ENCODE peak calls at places on chromosome X, in seven cellular contexts. V is prostate gland, D is HCT116, W is stomach, T is suprapubic skin, H is upper lobe of left lung, C is endothelial cell of umbilical vein. P is an unnamed sample.

GRCh38 chrX:12138366-12139313 is at the start of gene FRMPD4:
- DNase-seq in V (no peak), T (no peak), D (no peak), C (no peak), H (no peak), W (no peak), P (peak; percentile 64)

GRCh38 chrX:10819973-10820372 is 199.6 kb upstream of the MID1 start:
- DNase-seq in W (no peak), C (no peak), D (no peak), V (no peak), T (no peak), H (no peak), P (no peak)

GRCh38 chrX:107710617-107711391 is 64.8 kb downstream of the TSC22D3 start:
- DNase-seq in C (peak; percentile 87), H (peak; percentile 64), V (no peak), W (no peak), D (peak; percentile 33), T (peak; percentile 64), P (peak; percentile 35)

GRCh38 chrX:8679572-8679971 is 52.4 kb downstream of the ANOS1 start:
- DNase-seq in C (no peak), H (peak; percentile 65), V (no peak), T (no peak), D (no peak), W (no peak), P (no peak)

GRCh38 chrX:38335382-38335781 is 8.1 kb upstream of the RPGR start:
- DNase-seq in W (no peak), C (no peak), V (no peak), H (no peak), T (no peak), D (no peak), P (no peak)

GRCh38 chrX:109635151-109635550 is 10.2 kb upstream of the KCNE5 start:
- DNase-seq in T (no peak), V (no peak), W (no peak), H (no peak), C (peak; percentile 31), D (no peak), P (no peak)

GRCh38 chrX:3522016-3522690 is 175.7 kb upstream of the MXRA5 start:
- DNase-seq in T (no peak), D (no peak), C (no peak), V (no peak), W (no peak), H (no peak), P (no peak)

GRCh38 chrX:37405954-37406353 is 56.8 kb downstream of the PRRG1 start:
- DNase-seq in V (no peak), D (no peak), T (no peak), W (no peak), C (peak; percentile 58), H (no peak), P (no peak)

GRCh38 chrX:19649227-19650009 is 134.1 kb upstream of the MAP3K15 start:
- DNase-seq in V (no peak), C (no peak), W (no peak), D (no peak), T (no peak), H (no peak), P (no peak)

GRCh38 chrX:4764888-4765287 is 1051.4 kb upstream of the PRKX start:
- DNase-seq in D (no peak), T (no peak), H (no peak), V (no peak), C (no peak), W (no peak), P (no peak)

GRCh38 chrX:68498508-68499379 is at the start of gene YIPF6:
- DNase-seq in W (peak; percentile 79), H (peak; percentile 79), D (peak; percentile 40), C (peak; percentile 71), T (peak; percentile 85), V (peak; percentile 71), P (peak; percentile 94)

GRCh38 chrX:31546130-31546529 is 474.3 kb upstream of the FTHL17 start:
- DNase-seq in T (no peak), H (no peak), V (no peak), W (no peak), C (peak; percentile 60), D (no peak), P (no peak)

GRCh38 chrX:10198254-10198653 is 41.5 kb downstream of the CLCN4 start:
- DNase-seq in H (no peak), V (no peak), T (no peak), C (no peak), D (no peak), W (no peak), P (no peak)

GRCh38 chrX:139058831-139059495 is 347.4 kb upstream of the FGF13 start:
- DNase-seq in V (no peak), C (no peak), W (no peak), H (no peak), D (no peak), T (no peak), P (no peak)

GRCh38 chrX:7771788-7772438 is 71.1 kb upstream of the VCX start:
- DNase-seq in T (no peak), W (no peak), C (no peak), D (no peak), H (no peak), V (no peak), P (no peak)

GRCh38 chrX:49884290-49884862 is 5.1 kb downstream of the USP27X start:
- DNase-seq in D (peak; percentile 26), T (no peak), H (peak; percentile 64), W (peak; percentile 67), C (peak; percentile 47), V (peak; percentile 17), P (peak; percentile 86)

GRCh38 chrX:42385730-42386129 is 392.2 kb downstream of the PPP1R2C start:
- DNase-seq in V (no peak), W (no peak), C (no peak), D (no peak), T (no peak), H (no peak), P (no peak)

GRCh38 chrX:26653050-26653449 is 437.1 kb downstream of the MAGEB5 start:
- DNase-seq in W (no peak), D (no peak), C (peak; percentile 1), T (no peak), V (no peak), H (no peak), P (no peak)

GRCh38 chrX:1420371-1420770 is 28.5 kb upstream of the SLC25A6 start:
- DNase-seq in H (no peak), C (no peak), D (no peak), T (peak; percentile 55), W (no peak), V (no peak), P (peak; percentile 74)

GRCh38 chrX:53682885-53683555 is 3.5 kb downstream of the HUWE1 start:
- DNase-seq in H (peak; percentile 45), C (peak; percentile 57), D (no peak), W (no peak), T (peak; percentile 67), V (no peak), P (no peak)

GRCh38 chrX:11968470-11968869 is 169.8 kb upstream of the FRMPD4 start:
- DNase-seq in W (no peak), V (no peak), H (no peak), T (no peak), C (no peak), D (no peak), P (no peak)

GRCh38 chrX:109709129-109709631 is 23.9 kb downstream of the ACSL4 start:
- DNase-seq in C (peak; percentile 6), V (no peak), W (no peak), D (peak; percentile 19), H (no peak), T (no peak), P (no peak)

GRCh38 chrX:32530802-32531403 is 680.4 kb downstream of the DMD start:
- DNase-seq in C (peak; percentile 50), T (no peak), W (no peak), V (peak; percentile 7), H (no peak), D (no peak), P (no peak)

GRCh38 chrX:120549483-120550452 is 11.0 kb downstream of the CUL4B start:
- DNase-seq in T (no peak), D (peak; percentile 83), H (no peak), C (peak; percentile 82), V (no peak), W (no peak), P (no peak)
- TF ChIP-seq POLR2AphosphoS5 in T (no peak), D (peak; percentile 19), H (no peak), C (peak; percentile 28), V (no peak), W (no peak), P (no peak)

DNA sequence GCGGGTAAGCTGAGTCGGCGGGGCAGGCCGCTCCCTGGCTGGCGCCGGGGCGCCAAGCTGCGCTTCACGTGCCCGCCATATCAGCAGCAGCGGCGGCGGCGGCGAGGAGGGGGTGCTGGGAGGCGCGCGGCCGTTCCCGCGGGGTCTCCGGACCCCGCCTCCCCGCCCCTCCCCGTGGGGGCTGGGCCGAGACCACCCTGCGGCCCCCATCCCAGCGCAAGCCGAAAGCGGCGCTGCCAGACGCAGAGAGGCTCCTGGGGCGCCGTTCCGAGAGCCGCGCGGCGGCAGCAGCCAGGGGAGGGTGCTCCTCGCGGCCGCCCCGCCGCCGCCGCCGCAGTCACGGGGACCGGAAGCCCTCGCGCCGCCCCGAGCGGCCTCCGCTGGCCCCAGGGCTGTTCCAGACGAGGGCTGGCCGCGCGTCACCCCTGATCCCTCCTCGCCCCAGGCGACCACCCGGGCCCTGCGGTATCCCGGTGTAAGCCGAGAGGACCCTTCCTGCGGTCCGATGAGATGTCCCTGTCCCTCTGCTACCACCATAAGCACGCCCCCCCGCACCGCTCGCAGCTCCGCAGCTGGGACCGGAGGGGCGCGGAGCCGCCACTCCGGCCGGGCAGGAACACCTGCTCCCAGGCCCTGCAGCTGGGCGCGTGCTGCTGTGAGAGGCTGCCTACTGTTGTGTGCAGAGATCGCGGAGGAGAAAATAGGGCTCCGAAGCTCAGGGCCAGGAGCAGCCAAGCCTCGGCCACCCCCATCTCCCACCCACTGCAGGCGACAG is 7.4 kb upstream of the BCOR start:
- DNase-seq in C (peak; percentile 8), D (no peak), T (no peak), H (no peak), W (no peak), V (peak; percentile 7), P (peak; percentile 91)
- H3K27me3 ChIP-seq in C (no peaks in the 10 kb centered on the region), D (no peaks in the 10 kb centered on the region), T (no peaks in the 10 kb centered on the region), H (peaks cover 50% of the 10 kb centered on the region), W (no peaks in the 10 kb centered on the region), V (no peaks in the 10 kb centered on the region), P (peaks cover 98% of the 10 kb centered on the region)

GRCh38 chrX:21728276-21728968 is 29.5 kb downstream of the SMPX start:
- DNase-seq in V (no peak), C (no peak), D (no peak), H (no peak), T (no peak), W (no peak), P (no peak)

GRCh38 chrX:21723097-21723496 is 34.8 kb downstream of the SMPX start:
- DNase-seq in C (no peak), W (no peak), V (no peak), H (no peak), D (no peak), T (no peak), P (no peak)

GRCh38 chrX:21723814-21724213 is 34.1 kb downstream of the SMPX start:
- DNase-seq in V (no peak), C (no peak), D (no peak), T (no peak), W (no peak), H (no peak), P (no peak)

GRCh38 chrX:21725916-21726315 is 32.0 kb downstream of the SMPX start:
- DNase-seq in C (no peak), W (no peak), V (no peak), D (no peak), H (no peak), T (no peak), P (no peak)

GRCh38 chrX:21725498-21725897 is 32.4 kb downstream of the SMPX start:
- DNase-seq in D (peak; percentile 6), W (no peak), T (no peak), V (no peak), H (no peak), C (no peak), P (no peak)
- TF ChIP-seq CTCF in D (peak; percentile 49), W (no peak), T (no peak), V (no peak), H (no peak), C (peak; percentile 8), P (peak; percentile 32)

GRCh38 chrX:113802837-113803236 is 781.0 kb upstream of the HTR2C start:
- DNase-seq in T (no peak), C (no peak), W (no peak), D (no peak), V (no peak), H (no peak), P (no peak)
- TF ChIP-seq POLR2AphosphoS5 in T (no peak), C (no peak), W (no peak), D (no peak), V (no peak), H (no peak), P (no peak)

P was measured in spleen.